ENCODE peak calls at places on chromosome 4, in nine cellular contexts. U is breast epithelium, B is IMR-90, R is mammary epithelial cell, G is suprapubic skin, C is sigmoid colon, F is mucosa of descending colon, L is MM.1S, A is vagina. E is an unnamed sample.
A peak's percentile ranks its signal among the peaks of the same experiment; 100 is the strongest.

GRCh38 chr4:150940123-150940522 is 75.0 kb downstream of the LRBA start:
- DNase-seq in R (no peak), A (no peak), L (no peak), C (no peak), F (no peak), U (no peak), G (no peak), B (no peak), E (no peak)

GRCh38 chr4:136831553-136831952 is 700.7 kb downstream of the PCDH18 start:
- DNase-seq in A (no peak), F (no peak), C (no peak), R (no peak), L (no peak), B (no peak), G (no peak), U (no peak), E (no peak)

GRCh38 chr4:68864438-68865177 is 48.8 kb downstream of the UGT2B10 start:
- DNase-seq in C (no peak), G (no peak), F (peak; percentile 66), B (no peak), R (no peak), L (no peak), U (no peak), A (no peak), E (no peak)

GRCh38 chr4:175823015-175823741 is 11.1 kb upstream of the GPM6A start:
- DNase-seq in C (no peak), U (no peak), A (no peak), B (no peak), R (no peak), G (no peak), L (no peak), F (no peak), E (no peak)

GRCh38 chr4:76213415-76214268 is at the start of gene SCARB2:
- DNase-seq in F (peak; percentile 92), L (peak; percentile 88), G (peak; percentile 91), C (peak; percentile 95), R (peak; percentile 84), A (no peak), U (peak; percentile 86), B (peak; percentile 84), E (peak; percentile 84)

GRCh38 chr4:27048350-27049100 is 187.9 kb downstream of the STIM2 start:
- DNase-seq in A (no peak), L (peak; percentile 29), C (no peak), R (peak; percentile 6), G (no peak), F (no peak), U (no peak), B (peak; percentile 27), E (no peak)

GRCh38 chr4:127291316-127291715 is 341.4 kb upstream of the INTU start:
- DNase-seq in G (no peak), B (no peak), A (no peak), L (no peak), F (no peak), C (no peak), U (no peak), R (no peak), E (no peak)

GRCh38 chr4:118732591-118733330 is 47.6 kb downstream of the METTL14 start:
- DNase-seq in B (peak; percentile 58), C (no peak), G (no peak), F (no peak), R (peak; percentile 59), L (no peak), A (no peak), U (no peak), E (no peak)

GRCh38 chr4:132125131-132125530 is 1024.0 kb upstream of the PCDH10 start:
- DNase-seq in U (no peak), C (no peak), B (peak; percentile 2), G (no peak), A (no peak), R (no peak), F (no peak), L (no peak), E (no peak)

GRCh38 chr4:177455591-177455990 is 13.4 kb upstream of the AGA start:
- DNase-seq in A (no peak), C (no peak), L (no peak), F (no peak), U (no peak), B (peak; percentile 81), R (no peak), G (no peak), E (no peak)

GRCh38 chr4:37715889-37716402 is 29.8 kb upstream of the RELL1 start:
- DNase-seq in U (no peak), B (peak; percentile 66), F (no peak), G (no peak), A (no peak), R (peak; percentile 74), L (no peak), C (no peak), E (no peak)

GRCh38 chr4:94486372-94486801 is 34.6 kb downstream of the PDLIM5 start:
- DNase-seq in G (no peak), A (no peak), L (no peak), R (peak; percentile 20), B (peak; percentile 20), C (no peak), F (no peak), U (no peak), E (peak; percentile 35)
- H3K4me1 ChIP-seq in G (peaks cover 22% of the 10 kb centered on the region), A (peaks cover 17% of the 10 kb centered on the region), L (no peaks in the 10 kb centered on the region), R (peaks cover 58% of the 10 kb centered on the region), B (peaks cover 6% of the 10 kb centered on the region), C (peaks cover 26% of the 10 kb centered on the region), F (no peaks in the 10 kb centered on the region), U (no peaks in the 10 kb centered on the region), E (peaks cover 31% of the 10 kb centered on the region)

GRCh38 chr4:28792917-28793597 is 1927.1 kb upstream of the PCDH7 start:
- DNase-seq in A (no peak), F (no peak), G (no peak), B (no peak), C (no peak), L (no peak), U (no peak), R (no peak), E (no peak)

GRCh38 chr4:28787947-28788346 is 1927.3 kb downstream of the STIM2 start:
- DNase-seq in G (no peak), R (no peak), C (no peak), L (peak; percentile 58), A (no peak), U (no peak), B (no peak), F (no peak), E (no peak)

GRCh38 chr4:28784188-28784587 is 1923.5 kb downstream of the STIM2 start:
- DNase-seq in R (no peak), G (no peak), C (no peak), B (no peak), U (no peak), A (no peak), F (no peak), L (no peak), E (no peak)

DNA sequence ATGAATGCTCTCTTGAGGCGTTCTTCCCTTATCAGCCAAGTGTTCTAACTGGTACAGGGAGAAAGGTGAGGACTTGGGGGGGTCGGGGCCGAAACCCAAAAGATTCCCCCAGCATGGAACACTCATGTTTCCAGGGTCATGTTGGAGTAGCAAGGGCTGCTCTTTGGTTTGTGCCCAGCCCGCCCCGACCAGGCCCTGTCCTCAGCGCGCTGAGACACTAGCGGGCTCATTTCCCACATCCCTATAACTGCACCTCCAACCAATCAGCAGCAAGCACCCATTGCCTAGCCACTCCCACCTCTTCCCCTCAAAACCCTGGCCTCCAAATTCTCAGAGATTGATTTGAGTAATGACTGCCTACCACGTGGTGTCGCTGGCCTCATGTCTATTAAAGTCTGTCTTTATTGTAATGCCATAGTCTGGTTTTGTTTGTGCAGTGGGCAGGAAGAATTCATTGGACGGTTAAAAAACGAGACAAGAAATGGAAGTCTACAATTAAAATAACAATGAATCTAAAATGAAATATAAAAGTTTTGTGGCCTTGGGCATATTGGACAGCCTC is 1928.4 kb downstream of the STIM2 start:
- DNase-seq in R (peak; percentile 7), F (no peak), C (no peak), A (no peak), U (no peak), B (no peak), L (peak; percentile 14), G (no peak), E (no peak)
- H3K9me3 ChIP-seq in R (no peaks in the 10 kb centered on the region), F (no peaks in the 10 kb centered on the region), C (no peaks in the 10 kb centered on the region), A (no peaks in the 10 kb centered on the region), U (no peaks in the 10 kb centered on the region), B (no peaks in the 10 kb centered on the region), L (no peaks in the 10 kb centered on the region), G (no peaks in the 10 kb centered on the region), E (no peaks in the 10 kb centered on the region)

DNA sequence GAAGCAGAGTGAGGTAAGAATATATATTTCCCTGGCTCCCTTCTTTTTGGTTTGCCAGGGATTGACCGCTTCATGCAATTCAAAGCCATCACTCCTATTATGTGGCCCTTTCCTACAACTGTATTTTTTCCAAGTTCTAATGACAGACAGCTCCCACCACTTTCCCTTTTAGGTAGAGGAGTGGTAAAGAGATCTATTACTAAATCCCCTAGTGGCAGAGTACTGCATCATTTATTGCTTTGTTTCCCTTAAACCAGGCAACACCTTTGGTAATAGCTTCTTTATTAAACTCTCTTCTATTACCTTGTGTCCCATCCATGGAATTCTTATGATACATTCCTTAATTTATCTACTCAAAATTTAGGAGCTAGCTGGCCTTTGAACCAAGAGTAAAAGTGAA is 90.7 kb downstream of the CNOT6L start:
- DNase-seq in R (no peak), G (no peak), F (no peak), A (no peak), U (no peak), C (no peak), B (no peak), L (no peak), E (no peak)
- TF ChIP-seq CTCF in R (no peak), G (no peak), F (no peak), A (no peak), U (no peak), C (no peak), B (no peak), L (peak; percentile 16), E (no peak)

GRCh38 chr4:4477796-4478195 is 64.1 kb downstream of the STX18 start:
- DNase-seq in C (no peak), R (no peak), U (no peak), F (no peak), L (no peak), A (no peak), G (no peak), B (peak; percentile 35), E (no peak)

GRCh38 chr4:4471195-4471594 is 70.7 kb downstream of the STX18 start:
- DNase-seq in F (no peak), L (no peak), C (no peak), G (no peak), A (no peak), B (no peak), U (no peak), R (no peak), E (no peak)

GRCh38 chr4:4472344-4472958 is 69.4 kb downstream of the STX18 start:
- DNase-seq in B (peak; percentile 57), G (no peak), L (no peak), C (no peak), U (no peak), R (no peak), A (no peak), F (no peak), E (no peak)

GRCh38 chr4:4477391-4477790 is 64.5 kb downstream of the STX18 start:
- DNase-seq in U (no peak), G (no peak), R (no peak), F (no peak), A (no peak), B (no peak), L (no peak), C (no peak), E (no peak)

DNA sequence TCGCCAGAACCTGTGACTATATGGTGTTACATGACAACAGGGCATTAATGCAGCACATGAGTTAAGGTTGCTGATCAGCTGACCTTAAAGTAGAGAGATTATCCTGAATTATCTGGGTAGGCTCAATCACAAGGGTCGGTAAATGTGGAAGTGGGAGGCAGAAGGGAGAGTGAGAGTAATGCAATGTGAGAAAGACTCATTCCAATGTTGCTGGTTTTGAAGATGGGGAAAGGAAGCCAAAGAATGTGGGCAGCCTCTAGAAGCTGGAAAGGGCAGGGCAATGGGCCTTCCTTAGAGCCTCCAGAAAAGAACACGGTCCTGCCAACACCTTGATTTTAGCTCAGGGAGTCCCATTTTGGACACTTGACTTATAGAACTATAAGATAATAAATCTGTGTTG is 67.4 kb downstream of the STX18 start:
- DNase-seq in G (no peak), L (no peak), A (no peak), R (no peak), B (no peak), U (no peak), F (no peak), C (no peak), E (no peak)
- H3K4me1 ChIP-seq in G (peaks cover 17% of the 10 kb centered on the region), L (no peaks in the 10 kb centered on the region), A (peaks cover 32% of the 10 kb centered on the region), R (no peaks in the 10 kb centered on the region), B (peaks cover 15% of the 10 kb centered on the region), U (no peaks in the 10 kb centered on the region), F (no peaks in the 10 kb centered on the region), C (no peaks in the 10 kb centered on the region), E (no peaks in the 10 kb centered on the region)